ENCODE peak calls at places on chromosomes 16 and 17, in nine cellular contexts. X is fibroblast of lung, C is mesenchymal stem cell, K is astrocyte, D is GM23338, A is neuronal stem cell, L is OCI-LY7, Y is neural progenitor cell, Z is IMR-90. R is an unnamed sample.

GRCh38 chr16:4535627-4536108 is 2.9 kb downstream of the CDIP1 start:
- DNase-seq in C (no peak), K (no peak), A (no peak), D (no peak), Y (no peak), Z (no peak), X (no peak), L (no peak), R (peak)

GRCh38 chr16:1535391-1536291 is 2.2 kb downstream of the TMEM204 start:
- DNase-seq in C (no peak), A (no peak), Y (no peak), L (no peak), X (peak), D (peak), K (no peak), Z (no peak), R (peak)

GRCh38 chr17:2708585-2709172 is 2.9 kb downstream of the CLUH start:
- DNase-seq in Z (no peak), A (no peak), K (no peak), D (no peak), Y (no peak), X (no peak), C (no peak), L (no peak), R (peak)

GRCh38 chr17:57597531-57598453 is 147.3 kb downstream of the CCDC182 start:
- DNase-seq in X (peak), D (peak), A (peak), Y (peak), K (peak), L (peak), Z (peak), C (peak), R (peak)

GRCh38 chr16:70740919-70741778 is 55.3 kb upstream of the MTSS2 start:
- DNase-seq in X (peak), C (peak), K (peak), Y (no peak), Z (peak), L (no peak), D (no peak), A (no peak), R (peak)

GRCh38 chr17:75155191-75155601 is 884 bp upstream of the JPT1 start:
- DNase-seq in D (peak), Z (no peak), A (no peak), Y (peak), L (no peak), C (peak), K (no peak), X (no peak), R (peak)

GRCh38 chr16:49484454-49484853 is 110.8 kb downstream of the C16orf78 start:
- DNase-seq in D (peak), X (no peak), L (peak), K (no peak), C (peak), A (peak), Y (peak), Z (no peak), R (peak)

GRCh38 chr17:37708616-37709212 is 36.1 kb downstream of the HNF1B start:
- DNase-seq in A (no peak), C (peak), X (no peak), Z (peak), L (no peak), K (peak), Y (no peak), D (no peak), R (no peak)

GRCh38 chr16:87528690-87529579 is 36.1 kb upstream of the ZCCHC14 start:
- DNase-seq in C (no peak), Y (no peak), D (no peak), X (no peak), L (no peak), A (no peak), K (no peak), Z (no peak), R (no peak)

GRCh38 chr17:64507418-64507766 is 615 bp downstream of the CEP95 start:
- DNase-seq in K (peak), C (peak), D (peak), X (peak), Y (peak), A (peak), L (peak), Z (peak), R (peak)

GRCh38 chr16:71358464-71359031 is at the start of gene CALB2:
- DNase-seq in Y (peak), Z (peak), X (peak), C (peak), L (peak), K (no peak), D (peak), A (peak), R (peak)

GRCh38 chr16:4387769-4388168 is 16.1 kb downstream of the VASN start:
- DNase-seq in K (no peak), C (no peak), X (no peak), A (no peak), Y (no peak), D (no peak), Z (no peak), L (no peak), R (no peak)

GRCh38 chr16:51120289-51121008 is 30.6 kb downstream of the SALL1 start:
- DNase-seq in C (no peak), X (no peak), D (no peak), Y (no peak), A (no peak), L (no peak), Z (no peak), K (no peak), R (no peak)

GRCh38 chr17:81955058-81955681 is 5.8 kb downstream of the NOTUM start:
- DNase-seq in A (no peak), X (no peak), Y (no peak), K (no peak), Z (no peak), C (no peak), D (no peak), L (no peak), R (peak)

GRCh38 chr17:17685775-17686291 is 4.6 kb downstream of the RAI1 start:
- DNase-seq in A (no peak), Z (peak), K (peak), C (peak), L (no peak), D (peak), X (peak), Y (no peak), R (peak)

GRCh38 chr16:11604783-11605563 is 18.3 kb upstream of the LITAF start:
- DNase-seq in L (no peak), A (no peak), C (peak), Z (peak), D (no peak), X (peak), Y (no peak), K (no peak), R (no peak)

GRCh38 chr16:73126453-73126853 is 78.5 kb upstream of the ZFHX3 start:
- DNase-seq in Y (no peak), A (no peak), D (no peak), C (peak), L (no peak), Z (peak), K (peak), X (peak), R (no peak)

GRCh38 chr17:63601439-63602371 is 1.0 kb downstream of the TACO1 start:
- DNase-seq in X (peak), D (peak), C (peak), Z (peak), L (no peak), A (no peak), K (peak), Y (peak), R (no peak)

GRCh38 chr16:21647562-21648164 is 4.7 kb downstream of the IGSF6 start:
- DNase-seq in Y (no peak), D (no peak), K (no peak), X (no peak), C (no peak), A (no peak), Z (no peak), L (no peak), R (no peak)
- H3K4me2 ChIP-seq in Y (no peak), D (no peak), K (no peak), X (no peak), C (no peak), A (no peak), Z (no peak), L (peak), R (no peak)

DNA sequence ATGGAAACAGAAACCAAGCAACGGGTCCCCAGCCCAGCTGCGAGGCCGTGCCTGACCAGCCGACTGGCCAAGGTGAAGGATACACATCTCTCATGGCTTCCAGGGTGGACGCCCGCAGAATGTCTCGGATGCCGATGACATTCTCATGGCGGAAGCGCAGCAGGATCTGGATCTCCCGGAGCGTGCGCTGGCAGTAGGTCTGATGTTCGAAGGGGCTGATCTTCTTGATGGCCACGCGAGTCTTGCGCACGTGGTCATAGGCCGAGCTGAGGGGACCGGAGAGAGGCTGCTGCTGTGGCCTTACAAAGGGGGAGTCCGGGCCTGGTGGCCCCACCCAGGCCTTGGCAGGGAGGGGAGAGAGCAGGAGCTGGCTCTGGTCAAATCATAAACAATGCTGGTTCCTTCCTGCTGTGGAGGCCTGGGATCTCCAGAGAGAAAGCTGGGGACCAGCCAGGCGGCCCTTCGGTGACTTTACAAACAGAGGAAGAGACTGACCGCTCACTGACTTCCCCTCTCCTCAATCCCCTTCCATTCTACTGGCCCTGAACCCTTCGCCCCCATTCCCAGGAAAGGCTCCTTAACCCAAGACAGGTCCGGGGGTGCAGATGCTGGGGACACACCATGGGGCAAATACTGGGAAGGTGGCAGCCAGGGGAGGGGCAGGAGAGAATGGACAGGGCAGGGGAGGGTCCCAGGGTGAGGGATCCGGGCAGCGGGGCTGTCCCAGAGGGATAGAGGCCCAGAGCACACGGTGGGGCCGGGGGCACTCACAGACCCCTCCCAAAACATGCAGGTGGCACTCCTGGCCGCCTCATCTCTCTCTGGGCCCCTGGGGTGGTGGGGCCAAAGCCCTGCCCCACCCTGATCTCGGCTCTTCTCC is 1.0 kb downstream of the MAPK3 start:
- DNase-seq in D (no peak), Y (no peak), Z (no peak), X (peak), C (peak), K (no peak), A (no peak), L (no peak), R (peak)
- H2AFZ ChIP-seq in D (peak), Y (peak), Z (peak), X (no peak), C (no peak), K (peak), A (peak), L (peak), R (peak)

GRCh38 chr17:73795730-73796129 is 151.5 kb upstream of the SDK2 start:
- DNase-seq in Y (no peak), Z (no peak), X (no peak), A (no peak), D (no peak), K (no peak), L (no peak), C (no peak), R (peak)
- H3K4me2 ChIP-seq in Y (no peak), Z (no peak), X (no peak), A (no peak), D (no peak), K (no peak), L (no peak), C (no peak), R (no peak)

GRCh38 chr16:25052530-25052929 is 37.4 kb upstream of the ARHGAP17 start:
- DNase-seq in Z (no peak), K (no peak), X (no peak), L (no peak), Y (no peak), D (no peak), A (no peak), C (no peak), R (no peak)

GRCh38 chr16:25052161-25052511 is 37.0 kb upstream of the ARHGAP17 start:
- DNase-seq in C (no peak), L (no peak), K (no peak), D (no peak), Z (no peak), X (no peak), Y (no peak), A (no peak), R (no peak)

GRCh38 chr16:25048146-25048618 is 33.0 kb upstream of the ARHGAP17 start:
- DNase-seq in X (no peak), A (no peak), Y (no peak), Z (no peak), D (no peak), C (no peak), K (no peak), L (no peak), R (no peak)

GRCh38 chr16:25045696-25046381 is 30.7 kb upstream of the ARHGAP17 start:
- DNase-seq in Y (no peak), A (no peak), Z (peak), X (peak), C (peak), K (peak), L (no peak), D (no peak), R (no peak)

GRCh38 chr16:25051446-25052160 is 36.4 kb upstream of the ARHGAP17 start:
- DNase-seq in X (peak), Y (no peak), K (peak), A (no peak), C (peak), D (no peak), L (no peak), Z (peak), R (no peak)
- H2AFZ ChIP-seq in X (peak), Y (no peak), K (peak), A (no peak), C (no peak), D (no peak), L (peak), Z (peak), R (peak)

GRCh38 chr17:30116345-30116660 is 313 bp upstream of the NSRP1 start:
- DNase-seq in C (no peak), A (no peak), D (no peak), X (no peak), Z (no peak), K (no peak), Y (no peak), L (no peak), R (no peak)
- H3K4me2 ChIP-seq in C (peak), A (peak), D (peak), X (peak), Z (peak), K (peak), Y (peak), L (peak), R (peak)

GRCh38 chr16:69187387-69187890 is 475 bp downstream of the SNTB2 start:
- DNase-seq in C (no peak), L (peak), A (peak), X (no peak), Y (peak), D (peak), K (no peak), Z (no peak), R (peak)

GRCh38 chr16:69188716-69189115 is 1.8 kb downstream of the SNTB2 start:
- DNase-seq in Y (peak), L (no peak), X (no peak), D (peak), A (no peak), K (peak), C (peak), Z (peak), R (peak)

GRCh38 chr16:69190046-69190588 is 3.2 kb downstream of the SNTB2 start:
- DNase-seq in K (peak), Z (no peak), X (no peak), A (no peak), D (no peak), Y (no peak), C (no peak), L (no peak), R (no peak)

GRCh38 chr16:69186642-69187386 is at the start of gene SNTB2:
- DNase-seq in X (peak), Z (peak), L (peak), D (peak), C (peak), Y (peak), A (peak), K (peak), R (peak)

DNA sequence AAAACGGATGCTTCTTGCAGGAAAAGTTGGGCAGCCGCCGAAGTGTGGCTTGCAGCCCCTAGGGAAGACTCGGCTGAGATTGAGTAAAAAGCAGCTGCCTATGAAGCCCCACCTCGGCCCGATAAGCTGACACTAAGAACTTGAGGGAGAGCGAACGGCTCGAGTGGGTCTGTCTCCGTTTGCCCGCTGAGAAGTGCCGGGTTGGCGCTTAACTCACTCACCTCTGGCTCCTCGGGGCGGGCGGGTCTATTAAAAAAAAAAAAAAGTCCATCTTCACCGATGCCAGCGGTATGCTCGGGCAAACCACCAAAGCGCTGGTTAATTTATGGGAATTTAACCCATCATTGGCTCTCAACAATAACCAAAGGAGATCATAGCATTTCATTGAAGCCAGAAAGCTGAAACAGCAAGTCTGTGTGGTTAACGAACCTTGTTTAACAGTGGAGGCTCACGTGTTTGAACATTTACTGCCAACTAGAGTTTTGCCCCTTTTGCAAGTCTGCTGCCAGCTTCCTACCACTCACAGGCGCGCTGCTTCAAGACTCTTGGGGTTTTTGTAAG is 1.0 kb downstream of the SNTB2 start:
- DNase-seq in C (peak), X (peak), Z (no peak), L (peak), Y (no peak), K (peak), A (peak), D (peak), R (no peak)
- H2AFZ ChIP-seq in C (no peak), X (no peak), Z (peak), L (peak), Y (no peak), K (peak), A (peak), D (peak), R (peak)

GRCh38 chr17:8057691-8058114 is 18.8 kb downstream of the ALOX15B start:
- DNase-seq in Z (peak), L (peak), A (peak), K (peak), C (peak), D (peak), Y (peak), X (peak), R (peak)
- H3K4me2 ChIP-seq in Z (no peak), L (peak), A (no peak), K (peak), C (no peak), D (peak), Y (peak), X (peak), R (peak)

R was measured in osteoblast.